ENCODE peak calls at places on chromosomes 1 and 21, in ten cellular contexts. F is amniotic epithelial cell; C is NCI-H524 treated with DMSO at 0.1 percent for 48 hours; V is AG08396; Q is posterior vena cava; J is stimulated activated CD8-positive, alpha-beta memory T cell treated with anti-CD3 and anti-CD28 coated beads, Interleukin-4, amount 100 ng/mL, for 24 hours; R is naive thymus-derived CD8-positive, alpha-beta T cell; T is Panc1; L is AG20443; N is NCI-H1417. U is an unnamed sample.

GRCh38 chr1:92484472-92485373 is 2.0 kb downstream of the GFI1 start:
- DNase-seq in J (peak; percentile 72), T (no peak), N (peak; percentile 70), F (no peak), Q (peak; percentile 84), V (no peak), L (no peak), R (peak; percentile 53), C (no peak), U (peak; percentile 66)

GRCh38 chr1:158049867-158050266 is 56.4 kb downstream of the KIRREL1 start:
- DNase-seq in F (peak; percentile 32), R (no peak), L (peak; percentile 31), Q (no peak), N (no peak), J (no peak), T (no peak), V (no peak), C (no peak), U (no peak)

GRCh38 chr1:172473842-172474241 is 30.0 kb upstream of the PIGC start:
- DNase-seq in L (no peak), J (no peak), V (no peak), Q (no peak), T (no peak), F (no peak), R (no peak), C (no peak), N (no peak), U (no peak)

GRCh38 chr1:231040019-231040799 is at the start of gene FAM89A:
- DNase-seq in F (peak; percentile 37), T (no peak), L (peak; percentile 92), J (peak; percentile 59), N (peak; percentile 46), C (no peak), R (peak; percentile 63), V (peak; percentile 93), Q (peak; percentile 89), U (peak; percentile 74)

GRCh38 chr21:28521932-28522826 is 470.5 kb downstream of the LTN1 start:
- DNase-seq in T (no peak), Q (peak; percentile 68), J (no peak), C (no peak), N (peak; percentile 85), V (peak; percentile 7), F (peak; percentile 53), R (no peak), L (peak; percentile 17), U (no peak)

GRCh38 chr21:45256912-45257672 is 30.6 kb downstream of the POFUT2 start:
- DNase-seq in N (no peak), L (peak; percentile 18), V (no peak), C (no peak), R (no peak), J (no peak), F (peak; percentile 14), Q (no peak), T (no peak), U (no peak)

GRCh38 chr1:11180342-11180744 is 8.8 kb upstream of the ANGPTL7 start:
- DNase-seq in N (no peak), R (no peak), L (peak; percentile 72), Q (no peak), C (no peak), T (no peak), V (peak; percentile 46), J (no peak), F (peak; percentile 79), U (no peak)

GRCh38 chr21:17139696-17140095 is 373.1 kb upstream of the CXADR start:
- DNase-seq in C (no peak), J (no peak), V (no peak), N (no peak), R (no peak), Q (no peak), L (peak; percentile 10), F (peak; percentile 7), T (no peak), U (no peak)

GRCh38 chr1:164846731-164847691 is 288.0 kb downstream of the PBX1 start:
- DNase-seq in N (no peak), T (no peak), V (no peak), L (no peak), C (no peak), F (peak; percentile 41), Q (no peak), R (no peak), J (no peak), U (no peak)

GRCh38 chr1:22831729-22832413 is 121.2 kb downstream of the EPHB2 start:
- DNase-seq in L (peak; percentile 92), N (no peak), R (no peak), T (peak; percentile 83), V (peak; percentile 88), F (peak; percentile 87), J (no peak), C (no peak), Q (peak; percentile 77), U (peak; percentile 62)

GRCh38 chr1:203207751-203208150 is 21.2 kb upstream of the CHI3L1 start:
- DNase-seq in N (peak; percentile 6), T (no peak), L (no peak), V (no peak), J (no peak), Q (no peak), R (no peak), F (no peak), C (peak; percentile 94), U (no peak)

GRCh38 chr21:38468989-38469388 is 29.3 kb downstream of the ERG start:
- DNase-seq in L (peak; percentile 19), N (peak; percentile 55), F (no peak), J (no peak), R (no peak), V (no peak), T (no peak), C (no peak), Q (no peak), U (no peak)

GRCh38 chr1:194280463-194280862 is 1094.0 kb upstream of the B3GALT2 start:
- DNase-seq in N (no peak), L (no peak), V (no peak), T (no peak), C (no peak), F (no peak), Q (no peak), J (no peak), R (no peak), U (no peak)

GRCh38 chr1:51063121-51063520 is 38.9 kb upstream of the C1orf185 start:
- DNase-seq in F (peak; percentile 86), J (no peak), T (peak; percentile 32), N (no peak), V (peak; percentile 60), Q (no peak), C (no peak), L (peak; percentile 77), R (no peak), U (no peak)

GRCh38 chr1:8745749-8746390 is 71.6 kb downstream of the RERE start:
- DNase-seq in T (no peak), Q (no peak), V (no peak), R (no peak), N (no peak), C (no peak), J (no peak), L (no peak), F (no peak), U (no peak)

GRCh38 chr1:97943354-97943753 is 22.5 kb upstream of the DPYD start:
- DNase-seq in V (peak; percentile 47), N (no peak), L (peak; percentile 80), T (no peak), C (no peak), F (peak; percentile 27), Q (no peak), R (no peak), J (no peak), U (no peak)

GRCh38 chr1:234213576-234214128 is 159.6 kb upstream of the COA6 start:
- DNase-seq in T (no peak), V (no peak), N (no peak), J (no peak), R (no peak), C (no peak), F (no peak), Q (no peak), L (no peak), U (no peak)

GRCh38 chr1:119840745-119841144 is 29.5 kb upstream of the REG4 start:
- DNase-seq in T (no peak), J (no peak), R (no peak), N (no peak), C (peak; percentile 84), L (no peak), V (no peak), F (no peak), Q (no peak), U (no peak)

GRCh38 chr1:23403038-23403336 is 21.6 kb downstream of the TCEA3 start:
- DNase-seq in L (peak; percentile 83), N (no peak), T (peak; percentile 48), Q (no peak), J (no peak), R (no peak), F (peak; percentile 61), V (peak; percentile 81), C (no peak), U (no peak)

GRCh38 chr1:183871142-183871541 is 66.2 kb downstream of the RGL1 start:
- DNase-seq in R (no peak), V (no peak), J (no peak), N (peak; percentile 36), T (peak; percentile 98), C (no peak), L (peak; percentile 22), F (peak; percentile 76), Q (no peak), U (no peak)

GRCh38 chr1:33350611-33351280 is 29.8 kb upstream of the A3GALT2 start:
- DNase-seq in F (peak; percentile 62), T (no peak), J (no peak), C (no peak), V (no peak), Q (no peak), N (peak; percentile 44), L (no peak), R (no peak), U (no peak)

GRCh38 chr1:1068374-1069060 is 5.6 kb downstream of the RNF223 start:
- DNase-seq in C (no peak), T (no peak), L (no peak), R (peak; percentile 72), J (no peak), Q (no peak), F (no peak), V (no peak), N (peak; percentile 63), U (peak; percentile 89)

GRCh38 chr1:21292991-21293536 is 2.8 kb upstream of the ECE1 start:
- DNase-seq in Q (no peak), L (no peak), F (no peak), R (peak; percentile 40), T (no peak), N (no peak), J (peak; percentile 44), V (no peak), C (no peak), U (no peak)

GRCh38 chr1:116906812-116907211 is 2.9 kb upstream of the PTGFRN start:
- DNase-seq in F (no peak), N (no peak), R (no peak), V (no peak), J (no peak), L (no peak), T (no peak), C (no peak), Q (no peak), U (no peak)

GRCh38 chr1:179082308-179083030 is 599 bp downstream of the TOR3A start:
- DNase-seq in J (peak; percentile 12), L (peak; percentile 70), N (peak; percentile 58), T (no peak), Q (peak; percentile 84), C (no peak), F (no peak), V (peak; percentile 63), R (peak; percentile 28), U (no peak)

GRCh38 chr1:192053661-192054060 is 104.6 kb upstream of the RGS18 start:
- DNase-seq in Q (no peak), C (no peak), N (no peak), R (no peak), J (no peak), F (no peak), T (no peak), L (no peak), V (no peak), U (no peak)

GRCh38 chr1:116817582-116818064 is 63.4 kb downstream of the CD2 start:
- DNase-seq in N (peak; percentile 33), F (no peak), T (peak; percentile 8), V (peak; percentile 21), Q (no peak), R (peak; percentile 70), C (peak; percentile 43), J (peak; percentile 67), L (peak; percentile 32), U (peak; percentile 57)

GRCh38 chr1:97010865-97011264 is 289.3 kb downstream of the PTBP2 start:
- DNase-seq in T (no peak), V (no peak), L (no peak), J (no peak), R (no peak), Q (no peak), N (no peak), C (no peak), F (no peak), U (no peak)

U was measured in lower lobe of right lung.